ENCODE peak calls at places on chromosomes 3 and 15, in seven cellular contexts. One of them, this sample, is unnamed.

GRCh38 chr3:98954242-98954641 is 52.7 kb upstream of the DCBLD2 start:
- DNase-seq in neural progenitor cell: no peak
- DNase-seq in progenitor cell of endocrine pancreas: no peak
- DNase-seq in CD8-positive, alpha-beta T cell: no peak
- DNase-seq in Panc1: no peak
- DNase-seq in transverse colon: no peak
- DNase-seq in foreskin keratinocyte: no peak
- DNase-seq in this sample: no peak

GRCh38 chr15:65029736-65030208 is 333 bp upstream of the MTFMT start:
- DNase-seq in neural progenitor cell: no peak
- DNase-seq in progenitor cell of endocrine pancreas: no peak
- DNase-seq in CD8-positive, alpha-beta T cell: no peak
- DNase-seq in Panc1: no peak
- DNase-seq in transverse colon: no peak
- DNase-seq in foreskin keratinocyte: no peak
- DNase-seq in this sample: no peak

GRCh38 chr15:88202231-88202630 is 54.3 kb downstream of the NTRK3 start:
- DNase-seq in neural progenitor cell: no peak
- DNase-seq in progenitor cell of endocrine pancreas: no peak
- DNase-seq in CD8-positive, alpha-beta T cell: no peak
- DNase-seq in Panc1: no peak
- DNase-seq in transverse colon: no peak
- DNase-seq in foreskin keratinocyte: no peak
- DNase-seq in this sample: no peak

GRCh38 chr3:38039899-38040261 is 872 bp downstream of the DLEC1 start:
- DNase-seq in neural progenitor cell: peak; percentile 41
- DNase-seq in progenitor cell of endocrine pancreas: no peak
- DNase-seq in CD8-positive, alpha-beta T cell: peak; percentile 65
- DNase-seq in Panc1: no peak
- DNase-seq in transverse colon: peak; percentile 80
- DNase-seq in foreskin keratinocyte: peak; percentile 28
- DNase-seq in this sample: no peak

GRCh38 chr3:66113542-66113941 is 74.8 kb upstream of the MAGI1 start:
- DNase-seq in neural progenitor cell: no peak
- DNase-seq in progenitor cell of endocrine pancreas: no peak
- DNase-seq in CD8-positive, alpha-beta T cell: no peak
- DNase-seq in Panc1: no peak
- DNase-seq in transverse colon: no peak
- DNase-seq in foreskin keratinocyte: no peak
- DNase-seq in this sample: no peak

GRCh38 chr3:100020876-100021644 is 93.2 kb downstream of the FILIP1L start:
- DNase-seq in neural progenitor cell: no peak
- DNase-seq in progenitor cell of endocrine pancreas: no peak
- DNase-seq in CD8-positive, alpha-beta T cell: no peak
- DNase-seq in Panc1: no peak
- DNase-seq in transverse colon: no peak
- DNase-seq in foreskin keratinocyte: no peak
- DNase-seq in this sample: no peak

GRCh38 chr15:76625267-76625666 is 279.9 kb downstream of the SCAPER start:
- DNase-seq in neural progenitor cell: peak; percentile 4
- DNase-seq in progenitor cell of endocrine pancreas: no peak
- DNase-seq in CD8-positive, alpha-beta T cell: no peak
- DNase-seq in Panc1: no peak
- DNase-seq in transverse colon: no peak
- DNase-seq in foreskin keratinocyte: no peak
- DNase-seq in this sample: no peak

GRCh38 chr15:78663703-78664102 is 22.7 kb upstream of the CHRNB4 start:
- DNase-seq in neural progenitor cell: no peak
- DNase-seq in progenitor cell of endocrine pancreas: no peak
- DNase-seq in CD8-positive, alpha-beta T cell: no peak
- DNase-seq in Panc1: no peak
- DNase-seq in transverse colon: no peak
- DNase-seq in foreskin keratinocyte: no peak
- DNase-seq in this sample: no peak

GRCh38 chr3:96931491-96931890 is 117.1 kb downstream of the EPHA6 start:
- DNase-seq in neural progenitor cell: no peak
- DNase-seq in progenitor cell of endocrine pancreas: no peak
- DNase-seq in CD8-positive, alpha-beta T cell: no peak
- DNase-seq in Panc1: no peak
- DNase-seq in transverse colon: no peak
- DNase-seq in foreskin keratinocyte: no peak
- DNase-seq in this sample: no peak

GRCh38 chr3:10602769-10603768 is 97.7 kb upstream of the ATP2B2 start:
- DNase-seq in neural progenitor cell: no peak
- DNase-seq in progenitor cell of endocrine pancreas: no peak
- DNase-seq in CD8-positive, alpha-beta T cell: peak; percentile 69
- DNase-seq in Panc1: no peak
- DNase-seq in transverse colon: no peak
- DNase-seq in foreskin keratinocyte: no peak
- DNase-seq in this sample: no peak

GRCh38 chr15:83838763-83839162 is 184.8 kb downstream of the ADAMTSL3 start:
- DNase-seq in neural progenitor cell: no peak
- DNase-seq in progenitor cell of endocrine pancreas: no peak
- DNase-seq in CD8-positive, alpha-beta T cell: no peak
- DNase-seq in Panc1: no peak
- DNase-seq in transverse colon: no peak
- DNase-seq in foreskin keratinocyte: no peak
- DNase-seq in this sample: no peak

GRCh38 chr15:83833569-83833968 is 179.6 kb downstream of the ADAMTSL3 start:
- DNase-seq in neural progenitor cell: no peak
- DNase-seq in progenitor cell of endocrine pancreas: no peak
- DNase-seq in CD8-positive, alpha-beta T cell: no peak
- DNase-seq in Panc1: no peak
- DNase-seq in transverse colon: no peak
- DNase-seq in foreskin keratinocyte: no peak
- DNase-seq in this sample: no peak

GRCh38 chr15:83842281-83842680 is 188.4 kb downstream of the ADAMTSL3 start:
- DNase-seq in neural progenitor cell: no peak
- DNase-seq in progenitor cell of endocrine pancreas: no peak
- DNase-seq in CD8-positive, alpha-beta T cell: no peak
- DNase-seq in Panc1: no peak
- DNase-seq in transverse colon: no peak
- DNase-seq in foreskin keratinocyte: no peak
- DNase-seq in this sample: no peak

GRCh38 chr15:83835384-83836010 is 181.6 kb downstream of the ADAMTSL3 start:
- DNase-seq in neural progenitor cell: no peak
- DNase-seq in progenitor cell of endocrine pancreas: no peak
- DNase-seq in CD8-positive, alpha-beta T cell: no peak
- DNase-seq in Panc1: no peak
- DNase-seq in transverse colon: no peak
- DNase-seq in foreskin keratinocyte: no peak
- DNase-seq in this sample: no peak

DNA sequence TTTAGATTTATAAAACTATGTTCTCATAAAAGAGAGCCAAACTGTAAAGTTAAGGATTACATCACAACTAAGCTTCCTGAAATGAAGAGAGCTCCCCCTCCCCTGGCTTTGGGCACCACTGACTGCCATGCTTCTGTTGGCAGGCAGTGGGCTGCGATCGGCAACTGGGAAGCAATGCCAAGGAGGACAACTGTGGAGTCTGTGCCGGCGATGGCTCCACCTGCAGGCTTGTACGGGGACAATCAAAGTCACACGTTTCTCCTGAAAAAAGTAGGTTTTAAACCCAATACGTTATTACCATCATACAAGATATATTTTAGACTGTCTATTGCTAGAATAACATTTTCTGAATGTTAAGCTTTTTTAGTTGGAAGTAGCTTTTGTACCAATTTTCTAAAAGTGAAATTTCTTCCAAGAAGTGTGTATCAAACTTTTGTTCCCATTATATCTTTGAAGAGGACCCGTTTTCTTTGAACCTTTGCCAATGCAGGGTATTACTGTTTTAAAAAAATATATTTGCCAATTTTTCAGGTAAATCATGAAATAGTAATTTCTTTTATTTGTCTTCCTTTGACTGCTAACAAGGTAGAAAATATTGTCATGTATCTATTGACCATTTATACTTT is 184.1 kb downstream of the ADAMTSL3 start:
- DNase-seq in neural progenitor cell: peak; percentile 66
- DNase-seq in progenitor cell of endocrine pancreas: peak; percentile 12
- DNase-seq in CD8-positive, alpha-beta T cell: no peak
- DNase-seq in Panc1: no peak
- DNase-seq in transverse colon: no peak
- DNase-seq in foreskin keratinocyte: peak; percentile 19
- DNase-seq in this sample: no peak
- TF ChIP-seq CTCF in neural progenitor cell: peak; percentile 73
- TF ChIP-seq CTCF in progenitor cell of endocrine pancreas: peak; percentile 68
- TF ChIP-seq CTCF in CD8-positive, alpha-beta T cell: no peak
- TF ChIP-seq CTCF in Panc1: peak; percentile 63
- TF ChIP-seq CTCF in transverse colon: peak; percentile 18
- TF ChIP-seq CTCF in foreskin keratinocyte: peak; percentile 68
- TF ChIP-seq CTCF in this sample: peak; percentile 57

GRCh38 chr15:72473670-72474465 is at the start of gene ARIH1:
- DNase-seq in neural progenitor cell: peak; percentile 98
- DNase-seq in progenitor cell of endocrine pancreas: peak; percentile 96
- DNase-seq in CD8-positive, alpha-beta T cell: peak; percentile 96
- DNase-seq in Panc1: peak; percentile 88
- DNase-seq in transverse colon: peak; percentile 98
- DNase-seq in foreskin keratinocyte: peak; percentile 92
- DNase-seq in this sample: peak; percentile 49

GRCh38 chr15:72474466-72474911 is 359 bp downstream of the ARIH1 start:
- DNase-seq in neural progenitor cell: no peak
- DNase-seq in progenitor cell of endocrine pancreas: no peak
- DNase-seq in CD8-positive, alpha-beta T cell: no peak
- DNase-seq in Panc1: no peak
- DNase-seq in transverse colon: no peak
- DNase-seq in foreskin keratinocyte: no peak
- DNase-seq in this sample: no peak

GRCh38 chr15:72472907-72473669 is 1.0 kb upstream of the ARIH1 start:
- DNase-seq in neural progenitor cell: no peak
- DNase-seq in progenitor cell of endocrine pancreas: no peak
- DNase-seq in CD8-positive, alpha-beta T cell: no peak
- DNase-seq in Panc1: no peak
- DNase-seq in transverse colon: no peak
- DNase-seq in foreskin keratinocyte: no peak
- DNase-seq in this sample: no peak

GRCh38 chr15:72475674-72476073 is 1.5 kb downstream of the ARIH1 start:
- DNase-seq in neural progenitor cell: no peak
- DNase-seq in progenitor cell of endocrine pancreas: no peak
- DNase-seq in CD8-positive, alpha-beta T cell: no peak
- DNase-seq in Panc1: no peak
- DNase-seq in transverse colon: no peak
- DNase-seq in foreskin keratinocyte: no peak
- DNase-seq in this sample: no peak

DNA sequence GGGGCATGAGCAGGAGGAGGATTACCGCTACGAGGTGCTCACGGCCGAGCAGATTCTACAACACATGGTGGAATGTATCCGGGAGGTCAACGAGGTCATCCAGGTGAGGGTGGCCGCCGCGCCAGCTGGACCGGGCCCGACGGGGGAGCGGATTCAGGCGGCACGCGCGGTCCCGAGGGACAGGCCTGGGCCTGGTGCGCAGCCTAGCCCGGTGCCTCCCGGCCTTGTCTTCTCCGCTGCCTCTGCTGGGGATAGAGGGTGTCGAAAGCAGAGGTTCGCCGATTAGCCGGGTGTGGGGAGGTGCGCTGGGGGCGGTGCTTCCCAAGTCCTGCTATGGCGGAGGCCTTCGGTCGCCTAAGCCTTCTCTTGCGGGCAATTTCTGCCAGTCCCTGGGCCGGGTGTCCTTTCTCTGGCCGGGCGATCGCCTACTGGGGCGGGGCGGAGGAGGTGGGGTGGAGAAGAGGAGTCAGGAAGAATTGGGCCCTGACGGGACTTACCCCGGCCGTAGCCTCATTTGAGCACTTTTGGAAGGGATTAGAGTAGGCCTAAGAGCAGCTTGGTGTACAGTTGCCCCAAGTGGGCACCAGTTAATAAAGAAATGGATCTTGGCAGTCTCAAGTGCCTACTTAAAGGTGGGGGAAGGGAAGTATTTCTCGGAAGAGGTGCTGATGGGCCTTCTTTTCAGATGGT is 927 bp downstream of the ARIH1 start:
- DNase-seq in neural progenitor cell: peak; percentile 84
- DNase-seq in progenitor cell of endocrine pancreas: peak; percentile 53
- DNase-seq in CD8-positive, alpha-beta T cell: peak; percentile 82
- DNase-seq in Panc1: peak; percentile 27
- DNase-seq in transverse colon: peak; percentile 85
- DNase-seq in foreskin keratinocyte: peak; percentile 71
- DNase-seq in this sample: no peak
- TF ChIP-seq CTCF in neural progenitor cell: no peak
- TF ChIP-seq CTCF in progenitor cell of endocrine pancreas: no peak
- TF ChIP-seq CTCF in CD8-positive, alpha-beta T cell: no peak
- TF ChIP-seq CTCF in Panc1: no peak
- TF ChIP-seq CTCF in transverse colon: no peak
- TF ChIP-seq CTCF in foreskin keratinocyte: peak; percentile 10
- TF ChIP-seq CTCF in this sample: no peak

GRCh38 chr3:16402451-16402850 is 111.0 kb downstream of the RFTN1 start:
- DNase-seq in neural progenitor cell: no peak
- DNase-seq in progenitor cell of endocrine pancreas: no peak
- DNase-seq in CD8-positive, alpha-beta T cell: no peak
- DNase-seq in Panc1: no peak
- DNase-seq in transverse colon: no peak
- DNase-seq in foreskin keratinocyte: peak; percentile 19
- DNase-seq in this sample: no peak

GRCh38 chr3:16401273-16401672 is 112.2 kb downstream of the RFTN1 start:
- DNase-seq in neural progenitor cell: no peak
- DNase-seq in progenitor cell of endocrine pancreas: no peak
- DNase-seq in CD8-positive, alpha-beta T cell: no peak
- DNase-seq in Panc1: no peak
- DNase-seq in transverse colon: no peak
- DNase-seq in foreskin keratinocyte: no peak
- DNase-seq in this sample: no peak

GRCh38 chr3:16400143-16400935 is 113.2 kb downstream of the RFTN1 start:
- DNase-seq in neural progenitor cell: no peak
- DNase-seq in progenitor cell of endocrine pancreas: no peak
- DNase-seq in CD8-positive, alpha-beta T cell: no peak
- DNase-seq in Panc1: no peak
- DNase-seq in transverse colon: no peak
- DNase-seq in foreskin keratinocyte: no peak
- DNase-seq in this sample: no peak

GRCh38 chr3:16398542-16399126 is 114.9 kb downstream of the RFTN1 start:
- DNase-seq in neural progenitor cell: no peak
- DNase-seq in progenitor cell of endocrine pancreas: no peak
- DNase-seq in CD8-positive, alpha-beta T cell: no peak
- DNase-seq in Panc1: no peak
- DNase-seq in transverse colon: no peak
- DNase-seq in foreskin keratinocyte: no peak
- DNase-seq in this sample: no peak

DNA sequence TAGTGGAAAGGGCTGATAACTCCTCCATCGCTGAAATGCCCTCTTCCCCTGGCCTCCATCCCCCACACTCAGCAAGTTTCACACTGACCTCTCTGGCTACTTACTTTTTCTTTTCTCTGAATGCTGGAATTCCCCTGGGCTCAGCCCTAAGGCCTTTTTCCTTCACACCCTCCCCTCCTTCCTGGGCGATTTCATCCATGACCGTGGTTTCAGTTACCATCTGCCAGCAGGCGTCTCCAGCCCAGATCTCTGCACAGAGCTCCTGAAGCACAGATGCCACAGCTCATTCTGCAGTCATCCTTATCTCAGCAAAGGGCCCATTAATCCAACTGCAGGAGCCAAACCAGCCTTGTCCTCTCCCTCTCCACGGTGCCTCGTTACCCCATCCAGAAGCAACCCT is 114.0 kb downstream of the RFTN1 start:
- DNase-seq in neural progenitor cell: no peak
- DNase-seq in progenitor cell of endocrine pancreas: no peak
- DNase-seq in CD8-positive, alpha-beta T cell: no peak
- DNase-seq in Panc1: no peak
- DNase-seq in transverse colon: no peak
- DNase-seq in foreskin keratinocyte: peak; percentile 32
- DNase-seq in this sample: no peak
- TF ChIP-seq CTCF in neural progenitor cell: no peak
- TF ChIP-seq CTCF in progenitor cell of endocrine pancreas: no peak
- TF ChIP-seq CTCF in CD8-positive, alpha-beta T cell: no peak
- TF ChIP-seq CTCF in Panc1: no peak
- TF ChIP-seq CTCF in transverse colon: no peak
- TF ChIP-seq CTCF in foreskin keratinocyte: peak; percentile 30
- TF ChIP-seq CTCF in this sample: peak; percentile 30

GRCh38 chr3:43583481-43583880 is 38.3 kb downstream of the ANO10 start:
- DNase-seq in neural progenitor cell: no peak
- DNase-seq in progenitor cell of endocrine pancreas: no peak
- DNase-seq in CD8-positive, alpha-beta T cell: no peak
- DNase-seq in Panc1: no peak
- DNase-seq in transverse colon: no peak
- DNase-seq in foreskin keratinocyte: no peak
- DNase-seq in this sample: no peak
- TF ChIP-seq CTCF in neural progenitor cell: peak; percentile 12
- TF ChIP-seq CTCF in progenitor cell of endocrine pancreas: peak; percentile 7
- TF ChIP-seq CTCF in CD8-positive, alpha-beta T cell: no peak
- TF ChIP-seq CTCF in Panc1: no peak
- TF ChIP-seq CTCF in transverse colon: no peak
- TF ChIP-seq CTCF in foreskin keratinocyte: peak; percentile 10
- TF ChIP-seq CTCF in this sample: no peak

This sample was measured in D721Med.